ENCODE peak calls at places on chromosomes 13 and 19, in four cellular contexts. S is 8988T, X is anterior cingulate cortex, U is bronchial epithelial cell. N is an unnamed sample.

GRCh38 chr19:56174086-56174485 is 1.7 kb upstream of the GALP start:
- DNase-seq in X (no peak), U (no peak), S (no peak), N (no peak)

GRCh38 chr19:42032428-42032827 is 37.6 kb downstream of the GRIK5 start:
- DNase-seq in S (no peak), U (no peak), X (no peak), N (no peak)

GRCh38 chr19:24048261-24048660 is 38.7 kb upstream of the ZNF254 start:
- DNase-seq in S (no peak), X (no peak), U (no peak), N (no peak)

GRCh38 chr19:10424011-10424637 is 3.8 kb downstream of the PDE4A start:
- DNase-seq in U (peak; percentile 40), X (no peak), S (peak; percentile 97), N (peak; percentile 83)

GRCh38 chr13:47976325-47976724 is 24.7 kb downstream of the SUCLA2 start:
- DNase-seq in S (no peak), U (no peak), X (no peak), N (no peak)

GRCh38 chr19:437027-437426 is 23.8 kb downstream of the SHC2 start:
- DNase-seq in U (no peak), X (no peak), S (no peak), N (no peak)

GRCh38 chr19:50922316-50922853 is 11.2 kb upstream of the KLK4 start:
- DNase-seq in U (peak; percentile 68), S (peak; percentile 52), X (no peak), N (peak; percentile 84)

GRCh38 chr19:2016041-2016807 is 710 bp upstream of the BTBD2 start:
- DNase-seq in U (peak; percentile 57), X (no peak), S (peak; percentile 71), N (peak; percentile 75)

GRCh38 chr19:50252111-50252886 is 48.9 kb downstream of the MYH14 start:
- DNase-seq in X (no peak), U (no peak), S (no peak), N (peak; percentile 55)

GRCh38 chr13:39601636-39602035 is 1.4 kb downstream of the LHFPL6 start:
- DNase-seq in S (no peak), U (no peak), X (no peak), N (no peak)

GRCh38 chr13:80329250-80329649 is 11.7 kb downstream of the SPRY2 start:
- DNase-seq in U (no peak), X (no peak), S (no peak), N (no peak)

GRCh38 chr13:72104656-72105180 is 237.7 kb upstream of the DACH1 start:
- DNase-seq in S (no peak), U (peak; percentile 85), X (no peak), N (no peak)

GRCh38 chr19:31749231-31749630 is 400.0 kb upstream of the TSHZ3 start:
- DNase-seq in U (no peak), X (no peak), S (no peak), N (no peak)

GRCh38 chr19:46350029-46350757 is 3.3 kb downstream of the PPP5C start:
- DNase-seq in S (no peak), U (no peak), X (no peak), N (peak; percentile 52)

GRCh38 chr19:13978306-13978705 is 26.0 kb downstream of the DCAF15 start:
- DNase-seq in S (no peak), X (no peak), U (peak; percentile 53), N (peak; percentile 70)

GRCh38 chr19:4966591-4966990 is 2.3 kb upstream of the KDM4B start:
- DNase-seq in S (no peak), U (no peak), X (no peak), N (no peak)

GRCh38 chr19:39971380-39971841 is 446 bp downstream of the PSMC4 start:
- DNase-seq in U (peak; percentile 1), X (no peak), S (no peak), N (peak; percentile 33)

GRCh38 chr13:73300718-73301425 is 242.1 kb downstream of the KLF5 start:
- DNase-seq in U (no peak), S (no peak), X (no peak), N (no peak)

GRCh38 chr13:68719815-68720214 is 1387.8 kb upstream of the ATXN8OS start:
- DNase-seq in S (no peak), U (no peak), X (no peak), N (no peak)

GRCh38 chr19:48695743-48696352 is at the start of gene FUT2:
- DNase-seq in S (no peak), X (no peak), U (no peak), N (no peak)

GRCh38 chr13:23744315-23744714 is 144.9 kb downstream of the MIPEP start:
- DNase-seq in U (peak; percentile 90), X (no peak), S (no peak), N (no peak)

GRCh38 chr13:76350399-76350798 is 535.8 kb downstream of the KCTD12 start:
- DNase-seq in X (no peak), U (no peak), S (no peak), N (no peak)

GRCh38 chr19:29492761-29493160 is 33.0 kb upstream of the VSTM2B start:
- DNase-seq in U (no peak), S (no peak), X (no peak), N (no peak)

GRCh38 chr19:42529248-42529764 is 1.0 kb upstream of the CEACAM1 start:
- DNase-seq in X (no peak), S (peak; percentile 26), U (peak; percentile 58), N (peak; percentile 83)

GRCh38 chr19:17757125-17757524 is 5.8 kb downstream of the FCHO1 start:
- DNase-seq in U (peak; percentile 51), X (no peak), S (peak; percentile 63), N (no peak)